ENCODE peak calls at places on chromosomes 13 and 19, in four cellular contexts. I is prostate gland, W is cardiac muscle cell, Q is natural killer cell. B is an unnamed sample.

GRCh38 chr13:20824762-20825161 is 51.0 kb upstream of the EEF1AKMT1 start:
- DNase-seq in W (no peak), I (no peak), Q (no peak), B (no peak)

GRCh38 chr19:50728084-50728737 is 5.0 kb downstream of the CLEC11A start:
- DNase-seq in W (peak), I (peak), Q (no peak), B (peak)

GRCh38 chr19:39398297-39398864 is 7.2 kb downstream of the MED29 start:
- DNase-seq in Q (peak), I (no peak), W (no peak), B (peak)

GRCh38 chr19:18776288-18776594 is 14.9 kb downstream of the COMP start:
- DNase-seq in I (no peak), W (no peak), Q (no peak), B (peak)

GRCh38 chr13:46983881-46984280 is 87.0 kb upstream of the HTR2A start:
- DNase-seq in W (no peak), I (no peak), Q (no peak), B (peak)

GRCh38 chr13:54750521-54750920 is 1721.9 kb downstream of the OLFM4 start:
- DNase-seq in Q (no peak), I (no peak), W (peak), B (no peak)

GRCh38 chr13:99281811-99282263 is 23.7 kb upstream of the GPR18 start:
- DNase-seq in Q (peak), I (no peak), W (no peak), B (no peak)

GRCh38 chr19:54137913-54138776 is 583 bp downstream of the CNOT3 start:
- DNase-seq in I (no peak), W (peak), Q (peak), B (no peak)

GRCh38 chr13:49641810-49642291 is 13.5 kb downstream of the ARL11 start:
- DNase-seq in Q (no peak), W (no peak), I (no peak), B (peak)

GRCh38 chr19:51903192-51903591 is 1.6 kb downstream of the ZNF649 start:
- DNase-seq in W (no peak), I (no peak), Q (no peak), B (no peak)

GRCh38 chr13:113849981-113850721 is 13.7 kb downstream of the GAS6 start:
- DNase-seq in Q (peak), I (no peak), W (no peak), B (no peak)

GRCh38 chr19:50717026-50717723 is 2.4 kb downstream of the SHANK1 start:
- DNase-seq in Q (no peak), W (no peak), I (no peak), B (no peak)

GRCh38 chr19:45924891-45925447 is 10.4 kb upstream of the NANOS2 start:
- DNase-seq in W (no peak), Q (no peak), I (no peak), B (no peak)

GRCh38 chr19:13483215-13483614 is 23.1 kb downstream of the CACNA1A start:
- DNase-seq in I (no peak), Q (no peak), W (no peak), B (no peak)

GRCh38 chr19:4695224-4695731 is 25.1 kb upstream of the MYDGF start:
- DNase-seq in W (no peak), I (no peak), Q (no peak), B (no peak)

GRCh38 chr13:99875391-99875790 is 96.2 kb downstream of the ZIC5 start:
- DNase-seq in W (no peak), I (no peak), Q (no peak), B (no peak)

GRCh38 chr19:33998739-33999345 is 173.5 kb upstream of the LSM14A start:
- DNase-seq in W (no peak), Q (no peak), I (no peak), B (peak)

DNA sequence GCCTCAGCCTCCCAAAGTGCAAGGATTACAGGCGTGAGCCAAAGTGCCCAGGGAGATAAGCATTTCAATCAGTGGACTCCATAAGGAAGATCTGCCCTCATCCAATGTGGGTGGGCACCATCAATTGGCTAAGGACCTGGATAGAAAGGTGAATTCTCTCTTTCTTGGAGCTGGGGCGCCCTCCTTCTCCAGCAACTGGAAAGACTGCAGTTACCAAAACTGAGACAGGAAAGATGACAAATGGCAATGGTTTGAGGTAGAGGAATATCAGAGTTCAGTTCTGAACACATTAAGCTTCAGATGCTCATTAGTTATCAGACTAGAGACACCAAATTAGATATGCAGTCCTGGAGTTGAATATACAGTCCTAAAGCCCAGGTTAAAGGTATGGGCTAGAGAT is 10.5 kb upstream of the ELF1 start:
- DNase-seq in I (no peak), Q (no peak), W (no peak), B (no peak)
- TF ChIP-seq CTCF in I (no peak), Q (no peak), W (no peak), B (no peak)

GRCh38 chr19:47069795-47070194 is 21.4 kb upstream of the TMEM160 start:
- DNase-seq in Q (no peak), I (no peak), W (no peak), B (no peak)
- TF ChIP-seq CTCF in Q (no peak), I (no peak), W (no peak), B (no peak)

GRCh38 chr13:32905864-32906180 is 110.4 kb upstream of the KL start:
- DNase-seq in I (no peak), W (no peak), Q (no peak), B (peak)

GRCh38 chr13:32910530-32910929 is 105.7 kb upstream of the KL start:
- DNase-seq in Q (no peak), I (no peak), W (no peak), B (no peak)

GRCh38 chr13:32917504-32917903 is 98.7 kb upstream of the KL start:
- DNase-seq in I (no peak), Q (no peak), W (no peak), B (peak)

GRCh38 chr13:32914686-32915085 is 101.5 kb upstream of the KL start:
- DNase-seq in Q (no peak), W (no peak), I (no peak), B (no peak)

GRCh38 chr13:32911506-32911905 is 104.7 kb upstream of the KL start:
- DNase-seq in W (peak), I (peak), Q (no peak), B (peak)
- TF ChIP-seq CTCF in W (peak), I (no peak), Q (no peak), B (peak)

GRCh38 chr19:48381178-48381950 is 10.0 kb downstream of the KDELR1 start:
- DNase-seq in I (no peak), Q (no peak), W (no peak), B (no peak)
- TF ChIP-seq CTCF in I (no peak), Q (no peak), W (no peak), B (no peak)

DNA sequence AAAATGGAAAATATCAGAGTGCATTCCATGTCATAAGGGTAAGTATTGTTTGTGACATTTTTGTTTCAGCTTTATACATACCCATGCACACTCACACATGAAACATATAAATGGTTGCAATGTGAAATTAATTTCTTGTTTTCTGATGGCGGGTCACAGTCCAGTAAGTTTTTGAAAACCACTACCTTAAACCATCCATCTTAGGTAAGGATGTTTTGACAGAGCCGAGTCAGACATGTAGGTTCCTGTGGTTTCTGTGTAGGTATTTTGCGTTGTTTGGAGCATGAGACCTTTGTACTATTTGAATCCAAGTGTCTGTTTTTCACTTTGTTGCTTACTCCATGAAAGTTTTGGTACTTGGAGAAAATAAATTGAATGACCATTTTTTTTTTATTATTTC is 121.7 kb downstream of the B3GLCT start:
- DNase-seq in Q (no peak), I (no peak), W (no peak), B (no peak)
- TF ChIP-seq CTCF in Q (no peak), I (no peak), W (no peak), B (no peak)